ENCODE peak calls at places on chromosome 18, in six cellular contexts. E, R, S, T, Q and O are unnamed samples.

GRCh38 chr18:56890632-56891031 is 239.5 kb downstream of the WDR7 start:
- DNase-seq in E (no peak), R (no peak), S (no peak), T (no peak), Q (peak; percentile 87), O (no peak)

GRCh38 chr18:5879479-5879882 is 15.8 kb downstream of the TMEM200C start:
- DNase-seq in E (no peak), R (no peak), S (no peak), T (no peak), Q (peak; percentile 69), O (no peak)

GRCh38 chr18:24734058-24734457 is 273.6 kb downstream of the HRH4 start:
- DNase-seq in E (no peak), R (no peak), S (no peak), T (no peak), Q (peak; percentile 50), O (no peak)

GRCh38 chr18:7633171-7633570 is 66.1 kb downstream of the PTPRM start:
- DNase-seq in E (no peak), R (no peak), S (no peak), T (no peak), Q (peak; percentile 25), O (no peak)

GRCh38 chr18:4007846-4008245 is 447.3 kb downstream of the DLGAP1 start:
- DNase-seq in E (no peak), R (no peak), S (no peak), T (no peak), Q (no peak), O (no peak)

GRCh38 chr18:3014501-3015202 is 1.7 kb upstream of the LPIN2 start:
- DNase-seq in E (no peak), R (no peak), S (no peak), T (no peak), Q (peak; percentile 48), O (no peak)

GRCh38 chr18:60024857-60025256 is 125.1 kb downstream of the PMAIP1 start:
- DNase-seq in E (no peak), R (no peak), S (no peak), T (no peak), Q (peak; percentile 16), O (no peak)

GRCh38 chr18:41624461-41624860 is 330.6 kb upstream of the PIK3C3 start:
- DNase-seq in E (no peak), R (no peak), S (no peak), T (no peak), Q (peak; percentile 44), O (no peak)

GRCh38 chr18:42113529-42114191 is 158.6 kb downstream of the PIK3C3 start:
- DNase-seq in E (no peak), R (no peak), S (no peak), T (no peak), Q (peak; percentile 53), O (no peak)

GRCh38 chr18:8747440-8747937 is 42.1 kb downstream of the MTCL1 start:
- DNase-seq in E (no peak), R (no peak), S (no peak), T (no peak), Q (peak; percentile 92), O (no peak)

GRCh38 chr18:69081846-69082245 is 284.0 kb downstream of the CCDC102B start:
- DNase-seq in E (no peak), R (no peak), S (no peak), T (no peak), Q (no peak), O (no peak)

GRCh38 chr18:56257215-56257614 is 381.2 kb downstream of the TXNL1 start:
- DNase-seq in E (peak; percentile 30), R (no peak), S (no peak), T (no peak), Q (peak; percentile 86), O (no peak)

GRCh38 chr18:57837917-57838548 is 34.9 kb upstream of the ATP8B1 start:
- DNase-seq in E (peak; percentile 75), R (no peak), S (no peak), T (no peak), Q (no peak), O (no peak)

GRCh38 chr18:23945416-23946079 is 69.0 kb upstream of the TTC39C start:
- DNase-seq in E (peak; percentile 57), R (no peak), S (no peak), T (no peak), Q (no peak), O (no peak)

GRCh38 chr18:51266736-51267135 is 69.3 kb upstream of the MEX3C start:
- DNase-seq in E (peak; percentile 41), R (no peak), S (no peak), T (no peak), Q (peak; percentile 18), O (no peak)

GRCh38 chr18:6239716-6240115 is 175.0 kb downstream of the L3MBTL4 start:
- DNase-seq in E (no peak), R (no peak), S (no peak), T (no peak), Q (no peak), O (no peak)

GRCh38 chr18:8870528-8870927 is 165.2 kb downstream of the MTCL1 start:
- DNase-seq in E (no peak), R (no peak), S (no peak), T (no peak), Q (peak; percentile 51), O (no peak)

GRCh38 chr18:50310080-50310479 is 22.6 kb upstream of the CXXC1 start:
- DNase-seq in E (no peak), R (no peak), S (no peak), T (no peak), Q (no peak), O (no peak)

GRCh38 chr18:78986018-78986481 is 6.4 kb downstream of the SALL3 start:
- DNase-seq in E (no peak), R (no peak), S (no peak), T (no peak), Q (peak; percentile 36), O (no peak)

DNA sequence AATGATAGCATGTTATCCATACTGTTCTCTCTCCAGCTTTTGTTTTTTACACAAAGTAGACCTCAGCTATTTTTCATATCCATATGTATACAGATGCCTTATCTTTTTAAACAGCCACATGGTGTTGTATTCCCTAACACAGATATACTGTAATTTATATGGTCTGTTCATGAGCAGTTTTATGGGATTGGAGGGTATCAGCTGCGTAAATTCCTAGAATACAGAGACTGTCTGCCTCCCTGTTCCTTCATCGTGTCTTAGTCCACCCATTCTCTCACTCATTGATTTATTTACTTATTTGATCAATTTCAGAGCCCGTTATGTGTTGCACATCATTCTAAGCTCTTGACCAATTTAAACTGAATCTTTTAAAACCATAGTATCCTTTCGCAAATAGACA is 80.6 kb downstream of the GATA6 start:
- DNase-seq in E (no peak), R (no peak), S (no peak), T (no peak), Q (no peak), O (no peak)
- H3K27me3 ChIP-seq in E (peaks cover 2% of the 10 kb centered on the region), R (no peaks in the 10 kb centered on the region), S (no peaks in the 10 kb centered on the region), T (no peaks in the 10 kb centered on the region), Q (peaks cover 23% of the 10 kb centered on the region), O (no peaks in the 10 kb centered on the region)

DNA sequence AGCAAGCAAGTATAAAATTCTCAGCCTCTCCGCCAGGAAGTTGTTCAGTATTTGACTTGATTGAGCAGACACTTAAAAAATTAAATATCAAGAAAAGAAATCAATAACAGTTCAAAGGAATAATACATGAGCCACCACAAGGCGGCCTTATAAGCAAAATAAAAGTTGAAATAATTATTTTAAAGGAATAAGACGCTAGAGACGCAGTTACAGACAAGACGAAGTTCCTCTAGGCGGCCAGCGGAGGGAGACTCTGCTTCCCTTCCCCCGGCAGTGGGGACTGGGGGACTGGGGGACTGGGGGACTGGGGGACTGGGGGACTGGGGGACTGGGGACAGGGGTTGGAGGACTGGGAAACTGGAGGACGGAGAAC is 524 bp downstream of the CCDC178 start:
- DNase-seq in E (no peak), R (no peak), S (peak; percentile 12), T (no peak), Q (peak; percentile 65), O (peak; percentile 67)
- H3K4me3 ChIP-seq in E (no peak overlapping the region), R (no peak overlapping the region), S (peak overlapping the region; percentile 48), T (no peak overlapping the region), Q (peak overlapping the region; percentile 59), O (peak overlapping the region; percentile 55)

GRCh38 chr18:77091366-77091765 is 41.2 kb downstream of the MBP start:
- DNase-seq in E (no peak), R (no peak), S (no peak), T (no peak), Q (no peak), O (no peak)

GRCh38 chr18:77090546-77091200 is 41.9 kb downstream of the MBP start:
- DNase-seq in E (no peak), R (no peak), S (no peak), T (no peak), Q (no peak), O (no peak)

GRCh38 chr18:77087391-77088141 is 45.0 kb downstream of the MBP start:
- DNase-seq in E (no peak), R (no peak), S (no peak), T (peak; percentile 64), Q (peak; percentile 69), O (peak; percentile 88)

GRCh38 chr18:77089796-77090285 is 42.7 kb downstream of the MBP start:
- DNase-seq in E (no peak), R (no peak), S (no peak), T (no peak), Q (no peak), O (no peak)

DNA sequence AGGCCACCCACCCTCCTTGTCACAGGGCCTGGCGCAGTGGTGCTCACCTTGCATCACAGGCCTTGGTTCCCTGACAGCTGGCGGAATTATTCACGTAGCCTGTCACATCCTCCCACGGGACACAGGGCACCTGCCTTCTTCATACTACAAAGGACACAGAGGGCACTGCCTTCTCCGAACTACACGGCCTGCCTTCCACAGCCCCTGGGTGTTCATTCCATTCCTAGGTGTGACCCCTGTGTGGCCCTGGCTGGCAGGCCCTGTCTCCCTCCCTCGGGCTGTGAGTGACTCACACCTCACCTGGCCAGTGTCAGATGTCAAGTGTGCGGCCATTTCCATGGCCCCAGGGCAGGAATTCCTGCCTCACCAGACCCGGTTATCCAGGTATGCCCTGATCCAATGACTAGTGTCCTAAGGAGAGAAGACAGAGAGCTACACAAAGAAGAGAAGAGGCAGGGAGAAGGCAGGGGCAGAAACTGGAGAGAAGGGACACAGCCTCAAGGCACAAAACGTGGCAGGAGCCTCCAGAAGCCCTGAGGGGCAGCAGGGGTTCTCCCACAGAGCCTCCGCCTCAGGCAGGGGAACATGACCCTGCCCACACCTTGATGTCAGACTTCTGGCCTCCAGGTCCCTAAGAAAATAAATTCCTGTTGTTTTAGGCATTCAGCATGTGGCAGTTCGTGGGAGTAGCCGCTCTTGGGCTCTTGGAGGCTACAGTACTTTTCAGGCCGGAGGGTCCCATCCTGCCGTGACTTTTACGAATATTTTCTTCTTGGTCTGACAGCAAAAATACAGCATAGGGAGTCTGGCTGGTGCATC is 43.4 kb downstream of the MBP start:
- DNase-seq in E (no peak), R (no peak), S (no peak), T (peak; percentile 61), Q (no peak), O (no peak)
- H3K36me3 ChIP-seq in E (peaks cover 9% of the 10 kb centered on the region), R (peaks cover 17% of the 10 kb centered on the region), S (no peaks in the 10 kb centered on the region), T (no peaks in the 10 kb centered on the region), Q (no peaks in the 10 kb centered on the region), O (no peaks in the 10 kb centered on the region)

GRCh38 chr18:37564796-37565137 is 831 bp downstream of the CELF4 start:
- DNase-seq in E (no peak), R (no peak), S (peak; percentile 64), T (peak; percentile 50), Q (peak; percentile 66), O (peak; percentile 91)
- H3K27me3 ChIP-seq in E (no peaks in the 10 kb centered on the region), R (peaks cover 31% of the 10 kb centered on the region), S (peaks cover 23% of the 10 kb centered on the region), T (peaks cover 32% of the 10 kb centered on the region), Q (peaks cover 64% of the 10 kb centered on the region), O (peaks cover 72% of the 10 kb centered on the region)

GRCh38 chr18:48932462-48932818 is 18.3 kb downstream of the SMAD7 start:
- DNase-seq in E (no peak), R (no peak), S (no peak), T (no peak), Q (peak; percentile 55), O (no peak)
- H3K4me3 ChIP-seq in E (peak overlapping the region; percentile 44), R (peak overlapping the region; percentile 4), S (no peak overlapping the region), T (no peak overlapping the region), Q (peak overlapping the region; percentile 50), O (no peak overlapping the region)

GRCh38 chr18:76896677-76897076 is 74.3 kb downstream of the ZNF236 start:
- DNase-seq in E (no peak), R (no peak), S (no peak), T (no peak), Q (no peak), O (no peak)
- H3K36me3 ChIP-seq in E (peaks cover 28% of the 10 kb centered on the region), R (peaks cover 45% of the 10 kb centered on the region), S (peaks cover 85% of the 10 kb centered on the region), T (peaks cover 77% of the 10 kb centered on the region), Q (peaks cover 49% of the 10 kb centered on the region), O (peaks cover 27% of the 10 kb centered on the region)